ENCODE peak calls at places on chromosomes 5 and 9, in four cellular contexts. One of them, this sample, is unnamed.

GRCh38 chr9:96450613-96451544 is 910 bp downstream of the HABP4 start:
- DNase-seq in CD4-positive, alpha-beta T cell: peak
- DNase-seq in cardiac muscle cell: no peak
- DNase-seq in stomach: peak
- DNase-seq in this sample: peak

GRCh38 chr5:88883566-88884434 is 816 bp upstream of the MEF2C start:
- DNase-seq in CD4-positive, alpha-beta T cell: no peak
- DNase-seq in cardiac muscle cell: peak
- DNase-seq in stomach: peak
- DNase-seq in this sample: peak

GRCh38 chr9:112586600-112587155 is 100.1 kb downstream of the KIAA1958 start:
- DNase-seq in CD4-positive, alpha-beta T cell: no peak
- DNase-seq in cardiac muscle cell: no peak
- DNase-seq in stomach: no peak
- DNase-seq in this sample: no peak

GRCh38 chr5:172595591-172596455 is 45.2 kb upstream of the NEURL1B start:
- DNase-seq in CD4-positive, alpha-beta T cell: no peak
- DNase-seq in cardiac muscle cell: no peak
- DNase-seq in stomach: no peak
- DNase-seq in this sample: no peak

GRCh38 chr5:111532873-111533272 is 20.5 kb upstream of the STARD4 start:
- DNase-seq in CD4-positive, alpha-beta T cell: no peak
- DNase-seq in cardiac muscle cell: no peak
- DNase-seq in stomach: no peak
- DNase-seq in this sample: no peak

GRCh38 chr5:43017438-43017820 is 22.7 kb downstream of the ANXA2R start:
- DNase-seq in CD4-positive, alpha-beta T cell: no peak
- DNase-seq in cardiac muscle cell: peak
- DNase-seq in stomach: no peak
- DNase-seq in this sample: no peak

GRCh38 chr5:138068742-138069375 is 15.0 kb upstream of the WNT8A start:
- DNase-seq in CD4-positive, alpha-beta T cell: peak
- DNase-seq in cardiac muscle cell: peak
- DNase-seq in stomach: peak
- DNase-seq in this sample: peak

GRCh38 chr5:140135127-140135526 is 9.4 kb downstream of the IGIP start:
- DNase-seq in CD4-positive, alpha-beta T cell: no peak
- DNase-seq in cardiac muscle cell: no peak
- DNase-seq in stomach: no peak
- DNase-seq in this sample: no peak

GRCh38 chr5:29795253-29795652 is 1398.2 kb upstream of the CDH6 start:
- DNase-seq in CD4-positive, alpha-beta T cell: no peak
- DNase-seq in cardiac muscle cell: no peak
- DNase-seq in stomach: no peak
- DNase-seq in this sample: no peak

GRCh38 chr5:1330847-1331831 is 13.8 kb downstream of the CLPTM1L start:
- DNase-seq in CD4-positive, alpha-beta T cell: no peak
- DNase-seq in cardiac muscle cell: no peak
- DNase-seq in stomach: no peak
- DNase-seq in this sample: no peak

GRCh38 chr5:170483701-170484458 is 19.9 kb upstream of the KCNIP1 start:
- DNase-seq in CD4-positive, alpha-beta T cell: no peak
- DNase-seq in cardiac muscle cell: peak
- DNase-seq in stomach: no peak
- DNase-seq in this sample: no peak

GRCh38 chr5:168302785-168303184 is 11.3 kb downstream of the WWC1 start:
- DNase-seq in CD4-positive, alpha-beta T cell: no peak
- DNase-seq in cardiac muscle cell: no peak
- DNase-seq in stomach: no peak
- DNase-seq in this sample: no peak

GRCh38 chr9:126464694-126465441 is 138.2 kb downstream of the MVB12B start:
- DNase-seq in CD4-positive, alpha-beta T cell: no peak
- DNase-seq in cardiac muscle cell: no peak
- DNase-seq in stomach: no peak
- DNase-seq in this sample: no peak

GRCh38 chr5:89556215-89557009 is 673.4 kb upstream of the MEF2C start:
- DNase-seq in CD4-positive, alpha-beta T cell: no peak
- DNase-seq in cardiac muscle cell: peak
- DNase-seq in stomach: no peak
- DNase-seq in this sample: no peak

GRCh38 chr5:126004636-126005035 is 418.6 kb upstream of the GRAMD2B start:
- DNase-seq in CD4-positive, alpha-beta T cell: no peak
- DNase-seq in cardiac muscle cell: no peak
- DNase-seq in stomach: no peak
- DNase-seq in this sample: no peak

GRCh38 chr9:35908484-35909125 is 685 bp upstream of the SPAAR start:
- DNase-seq in CD4-positive, alpha-beta T cell: no peak
- DNase-seq in cardiac muscle cell: peak
- DNase-seq in stomach: no peak
- DNase-seq in this sample: no peak

GRCh38 chr9:4228606-4229005 is 71.3 kb downstream of the GLIS3 start:
- DNase-seq in CD4-positive, alpha-beta T cell: no peak
- DNase-seq in cardiac muscle cell: peak
- DNase-seq in stomach: no peak
- DNase-seq in this sample: no peak

GRCh38 chr9:1977026-1977425 is 38.1 kb upstream of the SMARCA2 start:
- DNase-seq in CD4-positive, alpha-beta T cell: no peak
- DNase-seq in cardiac muscle cell: no peak
- DNase-seq in stomach: no peak
- DNase-seq in this sample: no peak

GRCh38 chr5:68444833-68445232 is 229.3 kb downstream of the PIK3R1 start:
- DNase-seq in CD4-positive, alpha-beta T cell: no peak
- DNase-seq in cardiac muscle cell: no peak
- DNase-seq in stomach: no peak
- DNase-seq in this sample: no peak

GRCh38 chr9:129569506-129570449 is 51.1 kb downstream of the C9orf50 start:
- DNase-seq in CD4-positive, alpha-beta T cell: no peak
- DNase-seq in cardiac muscle cell: peak
- DNase-seq in stomach: peak
- DNase-seq in this sample: no peak

GRCh38 chr9:120777229-120777628 is 16.0 kb downstream of the FBXW2 start:
- DNase-seq in CD4-positive, alpha-beta T cell: no peak
- DNase-seq in cardiac muscle cell: no peak
- DNase-seq in stomach: no peak
- DNase-seq in this sample: no peak

GRCh38 chr5:22889714-22890113 is 36.6 kb upstream of the CDH12 start:
- DNase-seq in CD4-positive, alpha-beta T cell: no peak
- DNase-seq in cardiac muscle cell: no peak
- DNase-seq in stomach: no peak
- DNase-seq in this sample: no peak

GRCh38 chr5:36279054-36279698 is 22.5 kb downstream of the RANBP3L start:
- DNase-seq in CD4-positive, alpha-beta T cell: no peak
- DNase-seq in cardiac muscle cell: peak
- DNase-seq in stomach: no peak
- DNase-seq in this sample: no peak

GRCh38 chr9:96062854-96063253 is 187.4 kb downstream of the ERCC6L2 start:
- DNase-seq in CD4-positive, alpha-beta T cell: no peak
- DNase-seq in cardiac muscle cell: no peak
- DNase-seq in stomach: no peak
- DNase-seq in this sample: no peak

GRCh38 chr9:2570615-2571479 is 50.7 kb upstream of the VLDLR start:
- DNase-seq in CD4-positive, alpha-beta T cell: no peak
- DNase-seq in cardiac muscle cell: peak
- DNase-seq in stomach: peak
- DNase-seq in this sample: no peak

GRCh38 chr5:98308960-98309359 is 464.5 kb upstream of the RGMB start:
- DNase-seq in CD4-positive, alpha-beta T cell: no peak
- DNase-seq in cardiac muscle cell: peak
- DNase-seq in stomach: no peak
- DNase-seq in this sample: no peak

GRCh38 chr9:133443248-133443647 is 16.5 kb upstream of the CACFD1 start:
- DNase-seq in CD4-positive, alpha-beta T cell: no peak
- DNase-seq in cardiac muscle cell: no peak
- DNase-seq in stomach: no peak
- DNase-seq in this sample: no peak

GRCh38 chr9:100619194-100619593 is 41.3 kb downstream of the CAVIN4 start:
- DNase-seq in CD4-positive, alpha-beta T cell: no peak
- DNase-seq in cardiac muscle cell: no peak
- DNase-seq in stomach: no peak
- DNase-seq in this sample: no peak

GRCh38 chr9:100623969-100624368 is 46.1 kb downstream of the CAVIN4 start:
- DNase-seq in CD4-positive, alpha-beta T cell: no peak
- DNase-seq in cardiac muscle cell: no peak
- DNase-seq in stomach: no peak
- DNase-seq in this sample: no peak

GRCh38 chr9:100619665-100620064 is 41.8 kb downstream of the CAVIN4 start:
- DNase-seq in CD4-positive, alpha-beta T cell: no peak
- DNase-seq in cardiac muscle cell: no peak
- DNase-seq in stomach: no peak
- DNase-seq in this sample: no peak
- TF ChIP-seq CTCF in CD4-positive, alpha-beta T cell: no peak
- TF ChIP-seq CTCF in cardiac muscle cell: no peak
- TF ChIP-seq CTCF in stomach: no peak
- TF ChIP-seq CTCF in this sample: no peak

DNA sequence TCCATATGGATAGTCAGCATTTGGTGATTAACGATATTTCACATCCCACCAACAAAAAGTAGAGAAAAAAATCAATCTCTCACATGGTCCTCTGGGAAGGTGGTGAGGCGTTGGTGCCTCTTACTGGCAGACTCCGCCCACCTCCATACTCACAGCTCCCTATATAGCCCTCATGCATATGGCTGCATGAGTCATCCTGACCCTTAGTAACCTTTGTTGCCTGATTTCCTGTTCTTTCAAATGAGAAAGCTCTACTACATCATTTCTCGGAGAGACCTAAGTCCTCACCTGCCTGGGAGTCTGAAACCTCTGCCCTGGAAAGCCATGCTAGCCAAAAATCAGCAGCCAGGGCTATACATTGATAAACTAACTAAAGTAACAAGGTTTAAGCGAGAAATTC is 33.3 kb upstream of the ABCA1 start:
- DNase-seq in CD4-positive, alpha-beta T cell: no peak
- DNase-seq in cardiac muscle cell: peak
- DNase-seq in stomach: no peak
- DNase-seq in this sample: no peak
- TF ChIP-seq CTCF in CD4-positive, alpha-beta T cell: no peak
- TF ChIP-seq CTCF in cardiac muscle cell: no peak
- TF ChIP-seq CTCF in stomach: no peak
- TF ChIP-seq CTCF in this sample: no peak

GRCh38 chr5:6347165-6347564 is 31.2 kb downstream of the MED10 start:
- DNase-seq in CD4-positive, alpha-beta T cell: no peak
- DNase-seq in cardiac muscle cell: no peak
- DNase-seq in stomach: no peak
- DNase-seq in this sample: no peak

GRCh38 chr5:6342689-6343315 is 35.5 kb downstream of the MED10 start:
- DNase-seq in CD4-positive, alpha-beta T cell: no peak
- DNase-seq in cardiac muscle cell: no peak
- DNase-seq in stomach: no peak
- DNase-seq in this sample: no peak

GRCh38 chr5:6347673-6348072 is 30.7 kb downstream of the MED10 start:
- DNase-seq in CD4-positive, alpha-beta T cell: no peak
- DNase-seq in cardiac muscle cell: no peak
- DNase-seq in stomach: no peak
- DNase-seq in this sample: no peak

GRCh38 chr5:6340100-6340499 is 38.2 kb downstream of the MED10 start:
- DNase-seq in CD4-positive, alpha-beta T cell: no peak
- DNase-seq in cardiac muscle cell: no peak
- DNase-seq in stomach: no peak
- DNase-seq in this sample: no peak

GRCh38 chr5:6343951-6344596 is 34.3 kb downstream of the MED10 start:
- DNase-seq in CD4-positive, alpha-beta T cell: no peak
- DNase-seq in cardiac muscle cell: no peak
- DNase-seq in stomach: no peak
- DNase-seq in this sample: no peak
- TF ChIP-seq CTCF in CD4-positive, alpha-beta T cell: no peak
- TF ChIP-seq CTCF in cardiac muscle cell: no peak
- TF ChIP-seq CTCF in stomach: no peak
- TF ChIP-seq CTCF in this sample: no peak

GRCh38 chr5:164097747-164098146 is 592.3 kb downstream of the MAT2B start:
- DNase-seq in CD4-positive, alpha-beta T cell: no peak
- DNase-seq in cardiac muscle cell: peak
- DNase-seq in stomach: no peak
- DNase-seq in this sample: no peak

GRCh38 chr5:164094321-164094720 is 588.9 kb downstream of the MAT2B start:
- DNase-seq in CD4-positive, alpha-beta T cell: no peak
- DNase-seq in cardiac muscle cell: no peak
- DNase-seq in stomach: no peak
- DNase-seq in this sample: no peak

GRCh38 chr5:164098536-164098935 is 593.1 kb downstream of the MAT2B start:
- DNase-seq in CD4-positive, alpha-beta T cell: no peak
- DNase-seq in cardiac muscle cell: no peak
- DNase-seq in stomach: no peak
- DNase-seq in this sample: no peak

GRCh38 chr5:164098979-164099378 is 593.6 kb downstream of the MAT2B start:
- DNase-seq in CD4-positive, alpha-beta T cell: no peak
- DNase-seq in cardiac muscle cell: no peak
- DNase-seq in stomach: no peak
- DNase-seq in this sample: no peak
- TF ChIP-seq CTCF in CD4-positive, alpha-beta T cell: no peak
- TF ChIP-seq CTCF in cardiac muscle cell: no peak
- TF ChIP-seq CTCF in stomach: no peak
- TF ChIP-seq CTCF in this sample: no peak

GRCh38 chr9:124038790-124039633 is 27.4 kb downstream of the LHX2 start:
- DNase-seq in CD4-positive, alpha-beta T cell: no peak
- DNase-seq in cardiac muscle cell: no peak
- DNase-seq in stomach: no peak
- DNase-seq in this sample: no peak
- TF ChIP-seq CTCF in CD4-positive, alpha-beta T cell: no peak
- TF ChIP-seq CTCF in cardiac muscle cell: no peak
- TF ChIP-seq CTCF in stomach: no peak
- TF ChIP-seq CTCF in this sample: no peak

GRCh38 chr5:104045987-104046386 is 483.4 kb upstream of the NUDT12 start:
- DNase-seq in CD4-positive, alpha-beta T cell: no peak
- DNase-seq in cardiac muscle cell: no peak
- DNase-seq in stomach: no peak
- DNase-seq in this sample: no peak
- TF ChIP-seq CTCF in CD4-positive, alpha-beta T cell: no peak
- TF ChIP-seq CTCF in cardiac muscle cell: no peak
- TF ChIP-seq CTCF in stomach: no peak
- TF ChIP-seq CTCF in this sample: no peak

GRCh38 chr5:7927466-7928375 is 58.8 kb downstream of the MTRR start:
- DNase-seq in CD4-positive, alpha-beta T cell: no peak
- DNase-seq in cardiac muscle cell: peak
- DNase-seq in stomach: peak
- DNase-seq in this sample: peak
- TF ChIP-seq CTCF in CD4-positive, alpha-beta T cell: peak
- TF ChIP-seq CTCF in cardiac muscle cell: peak
- TF ChIP-seq CTCF in stomach: peak
- TF ChIP-seq CTCF in this sample: peak

GRCh38 chr5:144386315-144386714 is 215.6 kb downstream of the KCTD16 start:
- DNase-seq in CD4-positive, alpha-beta T cell: no peak
- DNase-seq in cardiac muscle cell: no peak
- DNase-seq in stomach: no peak
- DNase-seq in this sample: no peak

GRCh38 chr5:144385597-144385996 is 214.9 kb downstream of the KCTD16 start:
- DNase-seq in CD4-positive, alpha-beta T cell: no peak
- DNase-seq in cardiac muscle cell: no peak
- DNase-seq in stomach: no peak
- DNase-seq in this sample: no peak

GRCh38 chr5:144394036-144394435 is 223.4 kb downstream of the KCTD16 start:
- DNase-seq in CD4-positive, alpha-beta T cell: no peak
- DNase-seq in cardiac muscle cell: no peak
- DNase-seq in stomach: no peak
- DNase-seq in this sample: no peak

GRCh38 chr5:144391044-144391443 is 220.4 kb downstream of the KCTD16 start:
- DNase-seq in CD4-positive, alpha-beta T cell: no peak
- DNase-seq in cardiac muscle cell: no peak
- DNase-seq in stomach: no peak
- DNase-seq in this sample: no peak

GRCh38 chr5:144390133-144390532 is 219.5 kb downstream of the KCTD16 start:
- DNase-seq in CD4-positive, alpha-beta T cell: no peak
- DNase-seq in cardiac muscle cell: peak
- DNase-seq in stomach: peak
- DNase-seq in this sample: no peak
- TF ChIP-seq CTCF in CD4-positive, alpha-beta T cell: no peak
- TF ChIP-seq CTCF in cardiac muscle cell: no peak
- TF ChIP-seq CTCF in stomach: no peak
- TF ChIP-seq CTCF in this sample: peak